ENCODE peak calls at places on chromosomes 1 and 21, in four cellular contexts. F, W, A and P are unnamed samples.

GRCh38 chr1:211910917-211911485 is 80.4 kb upstream of the LPGAT1 start:
- DNase-seq in F (no peak), W (no peak), A (no peak), P (no peak)

GRCh38 chr1:108896160-108897150 is 19.7 kb downstream of the GPSM2 start:
- DNase-seq in F (no peak), W (no peak), A (no peak), P (peak; percentile 13)

GRCh38 chr1:27885114-27885528 is 12.8 kb downstream of the THEMIS2 start:
- DNase-seq in F (no peak), W (no peak), A (no peak), P (no peak)

GRCh38 chr1:235507623-235508022 is 3.4 kb upstream of the B3GALNT2 start:
- DNase-seq in F (no peak), W (no peak), A (no peak), P (no peak)

GRCh38 chr1:113390871-113391642 is 742 bp downstream of the MAGI3 start:
- DNase-seq in F (no peak), W (no peak), A (no peak), P (no peak)

GRCh38 chr1:40987439-40988276 is 8.2 kb downstream of the CTPS1 start:
- DNase-seq in F (no peak), W (no peak), A (no peak), P (no peak)

GRCh38 chr1:101236546-101237228 is at the start of gene S1PR1:
- DNase-seq in F (peak; percentile 39), W (peak; percentile 28), A (no peak), P (no peak)

GRCh38 chr1:102550729-102551384 is 554.1 kb upstream of the OLFM3 start:
- DNase-seq in F (peak; percentile 60), W (no peak), A (peak; percentile 22), P (peak; percentile 52)

GRCh38 chr1:22339237-22339636 is 112.4 kb upstream of the ZBTB40 start:
- DNase-seq in F (no peak), W (no peak), A (peak; percentile 37), P (no peak)

GRCh38 chr1:228683428-228683827 is 51.9 kb upstream of the RHOU start:
- DNase-seq in F (no peak), W (no peak), A (no peak), P (no peak)

DNA sequence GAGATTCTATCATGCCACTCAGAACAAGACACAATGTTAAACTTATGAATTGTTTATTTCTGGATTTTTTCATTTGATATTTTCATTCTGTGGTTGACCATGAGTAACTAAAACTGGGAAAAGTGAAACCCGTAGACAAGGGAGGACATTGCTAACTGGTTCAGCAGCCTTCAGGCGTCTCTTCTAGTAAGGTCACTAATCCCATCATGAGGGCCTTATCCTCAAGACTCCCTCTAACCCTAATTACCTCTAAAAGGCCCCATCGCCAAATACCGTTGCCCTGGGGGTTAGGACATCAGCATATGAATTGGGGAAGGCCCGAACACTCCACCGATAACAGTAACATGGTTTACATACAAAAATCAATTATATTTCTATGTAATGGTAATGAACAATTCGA is 247.6 kb downstream of the TM2D1 start:
- DNase-seq in F (no peak), W (no peak), A (no peak), P (peak; percentile 72)
- TF ChIP-seq YY1 in F (no peak), W (no peak), A (no peak), P (no peak)

GRCh38 chr1:64537942-64538341 is 68.0 kb downstream of the CACHD1 start:
- DNase-seq in F (no peak), W (no peak), A (no peak), P (no peak)

GRCh38 chr1:64540265-64540791 is 70.4 kb downstream of the CACHD1 start:
- DNase-seq in F (no peak), W (no peak), A (no peak), P (no peak)

GRCh38 chr1:64539808-64540207 is 69.9 kb downstream of the CACHD1 start:
- DNase-seq in F (no peak), W (no peak), A (no peak), P (no peak)

GRCh38 chr1:64538389-64538788 is 68.5 kb downstream of the CACHD1 start:
- DNase-seq in F (no peak), W (no peak), A (no peak), P (no peak)

GRCh38 chr1:64539279-64539678 is 69.3 kb downstream of the CACHD1 start:
- DNase-seq in F (no peak), W (no peak), A (no peak), P (no peak)
- H3K4me3 ChIP-seq in F (no peak overlapping the region), W (no peak overlapping the region), A (no peak overlapping the region), P (no peak overlapping the region)

DNA sequence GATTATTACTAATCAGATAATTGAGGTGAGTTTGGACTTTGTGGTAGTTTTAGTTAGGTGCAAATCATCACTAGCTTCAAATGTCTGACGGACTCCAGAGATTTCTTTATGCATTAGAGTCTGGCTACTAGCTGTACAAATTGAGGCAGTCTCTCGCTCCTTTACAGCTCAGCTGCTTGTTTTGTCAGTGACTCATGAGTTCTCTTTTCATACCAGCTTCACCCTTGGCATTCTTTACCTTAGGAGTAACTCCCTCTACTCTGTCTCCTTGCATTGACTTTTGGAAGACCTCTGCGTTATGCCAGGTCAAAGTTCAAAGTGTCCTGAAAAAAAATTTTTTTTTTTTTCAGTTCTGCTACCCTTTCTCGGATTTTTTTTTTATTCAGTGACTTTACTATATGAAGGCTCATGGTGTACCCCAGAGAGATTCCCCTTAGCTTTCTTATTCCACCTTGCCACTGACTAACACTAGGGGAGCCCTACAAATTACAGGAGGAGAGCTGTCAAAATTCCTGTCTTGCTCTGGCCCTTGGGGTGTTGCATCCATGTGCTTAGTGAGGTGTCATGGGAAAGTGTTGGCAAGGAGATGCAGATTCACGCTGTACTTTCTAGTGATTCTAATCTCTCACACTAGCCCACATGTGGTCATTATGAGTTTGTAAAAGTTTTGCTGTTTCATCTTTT is 576.6 kb downstream of the ADGRL2 start:
- DNase-seq in F (no peak), W (no peak), A (no peak), P (no peak)
- TF ChIP-seq SUZ12 in F (no peak), W (no peak), A (no peak), P (no peak)

GRCh38 chr1:8670371-8670818 is 147.0 kb downstream of the RERE start:
- DNase-seq in F (no peak), W (no peak), A (peak; percentile 79), P (no peak)
- TF ChIP-seq YY1 in F (no peak), W (no peak), A (no peak), P (no peak)

GRCh38 chr1:238961790-238962189 is 424.6 kb upstream of the CHRM3 start:
- DNase-seq in F (no peak), W (no peak), A (no peak), P (no peak)

GRCh38 chr1:238962941-238963340 is 423.4 kb upstream of the CHRM3 start:
- DNase-seq in F (no peak), W (no peak), A (no peak), P (no peak)

GRCh38 chr1:238954865-238955264 is 431.5 kb upstream of the CHRM3 start:
- DNase-seq in F (no peak), W (no peak), A (no peak), P (no peak)

GRCh38 chr1:238955934-238956333 is 430.4 kb upstream of the CHRM3 start:
- DNase-seq in F (no peak), W (no peak), A (no peak), P (no peak)

GRCh38 chr1:238960071-238960470 is 426.3 kb upstream of the CHRM3 start:
- DNase-seq in F (no peak), W (no peak), A (no peak), P (no peak)
- H3K4me3 ChIP-seq in F (no peak overlapping the region), W (no peak overlapping the region), A (no peak overlapping the region), P (no peak overlapping the region)

GRCh38 chr21:37082375-37082774 is 9.3 kb downstream of the TTC3 start:
- DNase-seq in F (no peak), W (no peak), A (no peak), P (no peak)

GRCh38 chr21:37076087-37076486 is 3.0 kb downstream of the TTC3 start:
- DNase-seq in F (no peak), W (no peak), A (no peak), P (no peak)

GRCh38 chr21:37077403-37077802 is 4.3 kb downstream of the TTC3 start:
- DNase-seq in F (no peak), W (no peak), A (no peak), P (no peak)

GRCh38 chr21:37082856-37083611 is 10.0 kb downstream of the TTC3 start:
- DNase-seq in F (no peak), W (no peak), A (peak; percentile 89), P (no peak)

DNA sequence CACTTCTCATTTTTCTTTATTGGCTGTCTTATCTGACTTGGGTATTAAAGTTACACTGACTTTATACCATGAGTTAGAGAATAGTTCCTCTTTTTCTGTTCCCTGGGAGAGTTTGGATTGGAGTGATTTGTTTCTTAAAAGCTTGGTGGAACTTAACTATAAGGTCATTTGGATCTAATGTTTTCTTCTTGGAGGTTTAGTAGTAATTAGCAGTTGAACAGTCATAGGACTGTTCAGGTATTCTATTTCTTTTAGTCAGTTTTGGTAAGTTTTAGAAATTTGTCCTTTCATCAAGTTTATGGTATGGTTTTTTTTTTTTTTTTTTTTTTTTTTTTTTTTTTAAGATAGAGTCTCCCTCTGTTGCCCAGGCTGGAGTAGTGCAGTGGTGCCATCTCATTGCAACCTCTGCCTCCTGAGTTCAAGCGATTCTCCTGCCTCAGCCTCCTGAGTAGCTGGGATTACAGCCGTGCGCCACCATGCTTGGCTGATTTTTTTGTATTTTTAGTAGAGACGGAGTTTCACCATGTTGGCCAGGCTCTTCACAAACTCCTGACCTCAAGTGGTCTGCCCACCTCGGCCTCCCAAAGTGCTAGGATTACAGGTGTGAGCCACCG is 6.3 kb downstream of the TTC3 start:
- DNase-seq in F (no peak), W (no peak), A (peak; percentile 25), P (no peak)
- TF ChIP-seq SUZ12 in F (no peak), W (no peak), A (no peak), P (no peak)